ENCODE peak calls at places on chromosomes 16 and 17, in five cellular contexts. G is HCT116, N is omental fat pad, K is dorsolateral prefrontal cortex, U is osteoblast. C is an unnamed sample.

GRCh38 chr16:83854420-83854819 is 44.5 kb upstream of the MLYCD start:
- DNase-seq in G (no peak), U (no peak), N (no peak), K (no peak), C (no peak)

GRCh38 chr16:48157302-48157701 is 1.5 kb upstream of the ABCC12 start:
- DNase-seq in K (no peak), N (no peak), G (no peak), U (no peak), C (no peak)

GRCh38 chr17:63222655-63223054 is 223.5 kb downstream of the CYB561 start:
- DNase-seq in U (no peak), K (no peak), G (peak), N (no peak), C (no peak)

GRCh38 chr17:4980644-4981216 is 6.7 kb downstream of the CAMTA2 start:
- DNase-seq in U (peak), G (no peak), N (no peak), K (no peak), C (no peak)

GRCh38 chr17:37742762-37743611 is 1.9 kb downstream of the HNF1B start:
- DNase-seq in U (no peak), N (no peak), K (no peak), G (no peak), C (no peak)

GRCh38 chr17:81549031-81549557 is 3.1 kb downstream of the FAAP100 start:
- DNase-seq in U (peak), N (no peak), K (no peak), G (no peak), C (no peak)

GRCh38 chr16:68003031-68003430 is 3.7 kb upstream of the DPEP2 start:
- DNase-seq in N (no peak), G (no peak), U (peak), K (no peak), C (no peak)

GRCh38 chr17:31663576-31663975 is 195.5 kb downstream of the COPRS start:
- DNase-seq in K (no peak), U (no peak), G (peak), N (no peak), C (no peak)

GRCh38 chr16:74999208-74999682 is 421 bp downstream of the ZNRF1 start:
- DNase-seq in K (no peak), U (peak), N (no peak), G (no peak), C (no peak)

GRCh38 chr17:411416-412120 is 59.0 kb upstream of the RPH3AL start:
- DNase-seq in U (no peak), N (no peak), K (no peak), G (no peak), C (no peak)

GRCh38 chr17:81244358-81245023 is 5.4 kb downstream of the NDUFAF8 start:
- DNase-seq in N (no peak), K (no peak), U (no peak), G (no peak), C (no peak)

GRCh38 chr16:578870-579405 is 9.2 kb downstream of the PIGQ start:
- DNase-seq in G (no peak), K (peak), N (peak), U (peak), C (peak)

GRCh38 chr17:81033535-81034167 is 1.3 kb upstream of the BAIAP2 start:
- DNase-seq in U (peak), G (no peak), N (no peak), K (no peak), C (no peak)

GRCh38 chr17:27209316-27209715 is 84.6 kb upstream of the WSB1 start:
- DNase-seq in K (no peak), U (no peak), G (no peak), N (no peak), C (no peak)

GRCh38 chr16:23670137-23670776 is 8.4 kb upstream of the PLK1 start:
- DNase-seq in K (no peak), U (peak), N (no peak), G (no peak), C (no peak)

GRCh38 chr17:79147791-79148506 is 73.3 kb downstream of the ENGASE start:
- DNase-seq in N (no peak), G (no peak), U (no peak), K (no peak), C (no peak)

GRCh38 chr16:1340730-1341494 is 7.5 kb downstream of the BAIAP3 start:
- DNase-seq in G (no peak), U (no peak), N (no peak), K (no peak), C (no peak)

GRCh38 chr17:8041249-8041928 is 2.5 kb downstream of the ALOX15B start:
- DNase-seq in K (peak), G (peak), N (no peak), U (peak), C (peak)

GRCh38 chr16:51359141-51359960 is 208.3 kb upstream of the SALL1 start:
- DNase-seq in G (no peak), U (no peak), N (no peak), K (peak), C (no peak)

GRCh38 chr17:67388986-67389385 is 11.9 kb downstream of the PITPNC1 start:
- DNase-seq in U (no peak), G (no peak), N (no peak), K (no peak), C (no peak)

GRCh38 chr17:37493249-37494027 is 3.7 kb downstream of the DUSP14 start:
- DNase-seq in G (peak), K (no peak), U (peak), N (no peak), C (no peak)

GRCh38 chr16:27251561-27252205 is 16.9 kb downstream of the NSMCE1 start:
- DNase-seq in N (no peak), G (no peak), U (no peak), K (no peak), C (no peak)

GRCh38 chr16:70736454-70737376 is 50.9 kb upstream of the MTSS2 start:
- DNase-seq in U (peak), N (no peak), K (no peak), G (no peak), C (no peak)

GRCh38 chr17:50527949-50528474 is 4.5 kb upstream of the EPN3 start:
- DNase-seq in U (peak), G (no peak), K (no peak), N (no peak), C (no peak)

GRCh38 chr17:19269641-19270040 is 32.5 kb downstream of the EPN2 start:
- DNase-seq in G (no peak), N (no peak), K (no peak), U (no peak), C (no peak)

GRCh38 chr17:19271751-19272357 is 34.7 kb downstream of the EPN2 start:
- DNase-seq in N (no peak), U (peak), G (no peak), K (peak), C (no peak)

GRCh38 chr17:19270951-19271611 is 33.9 kb downstream of the EPN2 start:
- DNase-seq in G (no peak), U (peak), K (no peak), N (no peak), C (no peak)

GRCh38 chr17:19269102-19269501 is 31.9 kb downstream of the EPN2 start:
- DNase-seq in K (no peak), G (no peak), U (peak), N (no peak), C (no peak)

GRCh38 chr17:19270347-19270950 is 33.3 kb downstream of the EPN2 start:
- DNase-seq in K (no peak), U (no peak), G (no peak), N (no peak), C (no peak)
- TF ChIP-seq CTCF in K (no peak), U (no peak), G (peak), N (no peak), C (no peak)

DNA sequence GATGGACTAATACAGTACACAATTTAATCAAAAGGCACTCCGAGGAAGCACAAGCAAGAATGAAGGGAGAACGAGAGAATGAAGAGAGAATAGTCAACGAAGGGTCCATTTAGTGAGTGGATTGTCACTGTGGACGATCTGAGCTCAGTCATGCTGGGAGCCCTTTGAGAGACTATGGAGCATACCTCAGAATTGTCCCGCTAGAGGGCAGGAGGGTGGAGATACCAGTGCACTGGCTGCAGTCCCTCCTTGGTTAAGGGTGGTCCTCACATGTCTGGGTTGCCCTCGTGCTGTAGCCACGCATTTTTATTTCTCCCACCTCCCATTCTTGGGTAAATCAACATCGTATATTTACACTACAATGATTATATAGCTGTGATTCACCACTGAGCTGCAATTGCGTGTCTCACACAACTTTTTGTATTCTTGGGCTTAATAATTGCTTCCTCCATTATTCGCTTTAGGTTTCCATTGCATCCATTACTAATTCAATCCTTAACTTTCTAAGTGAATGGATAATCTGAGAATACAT is 33.2 kb upstream of the FAM20A start:
- DNase-seq in N (no peak), G (no peak), U (no peak), K (no peak), C (no peak)
- TF ChIP-seq CTCF in N (no peak), G (no peak), U (no peak), K (no peak), C (no peak)

GRCh38 chr17:40177275-40177874 is at the start of gene RAPGEFL1:
- DNase-seq in K (peak), U (peak), N (peak), G (no peak), C (no peak)
- TF ChIP-seq CTCF in K (no peak), U (no peak), N (no peak), G (no peak), C (no peak)

DNA sequence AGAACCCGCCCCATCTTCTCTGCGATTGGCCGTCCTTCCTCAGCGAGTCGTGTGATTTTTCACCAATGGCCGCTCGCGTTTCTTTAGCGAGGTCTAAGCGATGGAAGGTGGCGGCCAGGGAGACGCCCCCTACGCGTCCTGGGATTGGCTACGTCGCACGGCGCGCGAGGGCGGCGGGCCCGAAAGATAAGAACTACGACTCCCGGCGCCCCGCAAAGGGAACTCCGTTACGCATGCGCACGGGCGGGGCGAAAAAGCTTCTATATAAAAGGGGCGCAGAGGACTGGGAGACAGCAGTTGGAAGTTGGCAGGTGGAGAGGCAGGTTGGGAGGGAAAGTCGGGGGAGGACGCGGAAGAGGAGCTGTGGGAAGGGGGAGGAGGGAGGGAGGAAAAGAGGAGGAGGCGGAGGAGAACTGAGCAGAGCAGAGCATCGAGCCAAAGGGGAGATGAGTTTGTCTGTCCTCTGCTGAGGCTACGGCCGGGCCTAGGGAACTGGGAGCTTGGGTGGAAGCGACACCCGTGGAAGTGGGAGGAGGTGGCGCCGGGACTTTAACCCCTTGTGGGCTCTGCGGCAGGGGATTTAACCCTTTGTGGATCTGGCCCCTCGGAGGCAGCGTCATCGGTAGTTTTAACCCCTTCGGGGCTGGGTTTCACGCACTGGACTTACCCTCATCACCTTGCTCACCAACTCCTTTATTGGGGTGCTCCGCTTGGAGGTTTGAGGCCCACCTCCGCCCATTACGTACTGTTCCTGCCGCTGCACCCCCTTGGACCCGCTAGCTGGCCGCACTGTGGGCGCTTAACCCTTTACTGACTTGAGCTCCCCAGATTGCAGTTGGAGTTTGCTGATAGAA is at the start of gene HEXIM1:
- DNase-seq in G (peak), K (peak), U (peak), N (peak), C (peak)
- TF ChIP-seq CTCF in G (no peak), K (no peak), U (no peak), N (no peak), C (no peak)

DNA sequence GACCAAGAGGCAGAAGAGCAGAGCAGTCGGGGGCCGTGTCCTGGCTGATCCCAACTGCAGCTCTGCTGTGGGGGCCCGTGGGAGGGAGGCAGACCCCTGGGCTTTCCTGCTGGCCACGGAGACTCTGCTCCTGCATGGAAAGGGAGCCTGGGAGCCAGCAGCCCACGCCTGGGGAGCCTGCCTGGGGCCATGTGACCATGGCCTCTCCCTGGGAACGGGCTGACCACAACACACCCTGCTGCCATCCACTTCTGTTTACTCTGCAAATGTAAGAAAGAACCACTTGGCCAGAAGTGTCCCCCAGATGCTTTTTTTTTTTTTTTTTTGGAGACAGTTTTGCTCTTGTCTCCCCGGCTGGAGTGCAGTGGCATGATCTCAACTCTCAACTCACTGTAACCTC is 2.0 kb upstream of the TEDC2 start:
- DNase-seq in K (no peak), G (no peak), U (peak), N (no peak), C (no peak)
- TF ChIP-seq CTCF in K (no peak), G (no peak), U (no peak), N (no peak), C (no peak)

DNA sequence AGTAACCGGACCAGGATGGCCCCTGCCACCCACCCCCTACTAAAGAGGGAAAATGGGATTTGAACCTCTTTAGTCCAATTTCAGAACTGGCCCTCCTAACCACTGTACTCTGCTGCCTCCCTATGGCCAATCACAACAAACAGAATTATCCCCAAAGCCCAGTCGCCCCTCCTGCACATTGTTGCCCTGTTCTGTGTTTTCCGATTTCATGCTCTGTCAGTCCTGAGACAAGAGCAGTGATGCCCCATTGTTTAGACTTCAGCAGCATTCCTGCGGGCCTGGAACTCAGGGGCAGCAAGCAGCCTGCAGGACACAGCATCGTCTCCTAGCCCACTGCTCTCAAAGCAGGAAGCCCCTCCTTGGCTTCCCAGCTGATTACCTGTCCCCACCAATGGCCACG is 20.5 kb upstream of the KLHL11 start:
- DNase-seq in G (no peak), N (no peak), U (peak), K (no peak), C (no peak)
- TF ChIP-seq CTCF in G (peak), N (no peak), U (peak), K (peak), C (peak)

C was measured in AG09319.